ENCODE peak calls at places on chromosomes 11 and 22, in four cellular contexts. B is H1, Y is A549, Z is tibial nerve. R is an unnamed sample.

GRCh38 chr22:40044870-40045834 is 50.4 kb downstream of the FAM83F start:
- DNase-seq in B (no peak), Y (peak), Z (no peak), R (no peak)

GRCh38 chr22:42389137-42389536 is 43.1 kb downstream of the NFAM1 start:
- DNase-seq in B (no peak), Y (no peak), Z (no peak), R (no peak)

GRCh38 chr22:35552186-35552842 is 11.7 kb downstream of the RASD2 start:
- DNase-seq in B (no peak), Y (peak), Z (no peak), R (no peak)

GRCh38 chr11:130905512-130905911 is 10.8 kb downstream of the SNX19 start:
- DNase-seq in B (no peak), Y (no peak), Z (no peak), R (no peak)

GRCh38 chr11:19574916-19575315 is 137.7 kb upstream of the NAV2 start:
- DNase-seq in B (no peak), Y (no peak), Z (no peak), R (no peak)

GRCh38 chr11:128890543-128891409 is at the start of gene KCNJ5:
- DNase-seq in B (no peak), Y (peak), Z (no peak), R (no peak)

GRCh38 chr11:826836-827145 is 928 bp upstream of the CRACR2B start:
- DNase-seq in B (no peak), Y (no peak), Z (no peak), R (no peak)

GRCh38 chr11:18013790-18014507 is 1.1 kb upstream of the SERGEF start:
- DNase-seq in B (no peak), Y (peak), Z (no peak), R (no peak)

GRCh38 chr11:68271023-68271780 is 571 bp downstream of the C11orf24 start:
- DNase-seq in B (no peak), Y (peak), Z (no peak), R (no peak)

GRCh38 chr11:1946812-1947480 is at the start of gene MRPL23:
- DNase-seq in B (no peak), Y (no peak), Z (no peak), R (no peak)

GRCh38 chr11:100525197-100525596 is 161.9 kb upstream of the ARHGAP42 start:
- DNase-seq in B (no peak), Y (no peak), Z (no peak), R (no peak)

GRCh38 chr11:70551323-70552166 is 153.2 kb downstream of the CTTN start:
- DNase-seq in B (no peak), Y (no peak), Z (no peak), R (no peak)

GRCh38 chr11:75968021-75968685 is 153.1 kb downstream of the UVRAG start:
- DNase-seq in B (no peak), Y (no peak), Z (no peak), R (no peak)

GRCh38 chr11:113242767-113243397 is 71.5 kb upstream of the TTC12 start:
- DNase-seq in B (no peak), Y (no peak), Z (no peak), R (no peak)

GRCh38 chr11:14089690-14090462 is 127.4 kb downstream of the SPON1 start:
- DNase-seq in B (no peak), Y (no peak), Z (no peak), R (no peak)

GRCh38 chr11:106670069-106670468 is 348.2 kb downstream of the GUCY1A2 start:
- DNase-seq in B (peak), Y (no peak), Z (no peak), R (no peak)

GRCh38 chr11:20367313-20367948 is 3.9 kb downstream of the HTATIP2 start:
- DNase-seq in B (no peak), Y (peak), Z (no peak), R (no peak)

GRCh38 chr22:31218565-31219262 is 6.6 kb downstream of the LIMK2 start:
- DNase-seq in B (no peak), Y (no peak), Z (no peak), R (no peak)

GRCh38 chr11:113693030-113693429 is 13.1 kb downstream of the TMPRSS5 start:
- DNase-seq in B (no peak), Y (no peak), Z (no peak), R (no peak)

GRCh38 chr11:120597250-120597649 is 85.7 kb downstream of the GRIK4 start:
- DNase-seq in B (no peak), Y (no peak), Z (no peak), R (no peak)

GRCh38 chr22:32803020-32803758 is 1.7 kb downstream of the TIMP3 start:
- DNase-seq in B (no peak), Y (no peak), Z (no peak), R (no peak)

GRCh38 chr11:129896062-129896461 is 684 bp upstream of the NFRKB start:
- DNase-seq in B (no peak), Y (no peak), Z (no peak), R (no peak)

GRCh38 chr11:115279831-115280761 is 224.1 kb downstream of the CADM1 start:
- DNase-seq in B (no peak), Y (no peak), Z (no peak), R (no peak)

GRCh38 chr11:120539681-120540369 is 28.3 kb downstream of the GRIK4 start:
- DNase-seq in B (no peak), Y (no peak), Z (no peak), R (no peak)

GRCh38 chr11:128837627-128838026 is 29.5 kb downstream of the KCNJ1 start:
- DNase-seq in B (no peak), Y (no peak), Z (no peak), R (no peak)

GRCh38 chr11:35969089-35970046 is 25.5 kb downstream of the LDLRAD3 start:
- DNase-seq in B (no peak), Y (no peak), Z (no peak), R (no peak)

GRCh38 chr11:111360150-111361043 is 18.7 kb downstream of the POU2AF1 start:
- DNase-seq in B (no peak), Y (no peak), Z (no peak), R (peak)

GRCh38 chr11:117691501-117691900 is 105.5 kb downstream of the DSCAML1 start:
- DNase-seq in B (no peak), Y (no peak), Z (no peak), R (no peak)

GRCh38 chr22:37121887-37122591 is 12.5 kb upstream of the TMPRSS6 start:
- DNase-seq in B (no peak), Y (peak), Z (no peak), R (no peak)

GRCh38 chr22:17888855-17889254 is 114.6 kb upstream of the BID start:
- DNase-seq in B (no peak), Y (no peak), Z (no peak), R (no peak)

GRCh38 chr11:69391192-69392103 is 90.0 kb upstream of the LINC01488 start:
- DNase-seq in B (no peak), Y (no peak), Z (no peak), R (no peak)

GRCh38 chr11:6926208-6927029 is at the start of gene ZNF215:
- DNase-seq in B (peak), Y (peak), Z (peak), R (no peak)

GRCh38 chr11:65488273-65489058 is 10.4 kb upstream of the MALAT1 start:
- DNase-seq in B (no peak), Y (peak), Z (no peak), R (no peak)

GRCh38 chr11:65489061-65489705 is 9.7 kb upstream of the MALAT1 start:
- DNase-seq in B (no peak), Y (peak), Z (no peak), R (no peak)

GRCh38 chr11:65485820-65486219 is 13.0 kb upstream of the MALAT1 start:
- DNase-seq in B (no peak), Y (no peak), Z (no peak), R (no peak)

GRCh38 chr11:65486570-65487466 is 12.0 kb upstream of the MALAT1 start:
- DNase-seq in B (no peak), Y (no peak), Z (no peak), R (no peak)

GRCh38 chr11:65487467-65488272 is 11.2 kb upstream of the MALAT1 start:
- DNase-seq in B (peak), Y (peak), Z (peak), R (peak)
- TF ChIP-seq EP300 in B (no peak), Y (peak), Z (peak), R (no peak)

DNA sequence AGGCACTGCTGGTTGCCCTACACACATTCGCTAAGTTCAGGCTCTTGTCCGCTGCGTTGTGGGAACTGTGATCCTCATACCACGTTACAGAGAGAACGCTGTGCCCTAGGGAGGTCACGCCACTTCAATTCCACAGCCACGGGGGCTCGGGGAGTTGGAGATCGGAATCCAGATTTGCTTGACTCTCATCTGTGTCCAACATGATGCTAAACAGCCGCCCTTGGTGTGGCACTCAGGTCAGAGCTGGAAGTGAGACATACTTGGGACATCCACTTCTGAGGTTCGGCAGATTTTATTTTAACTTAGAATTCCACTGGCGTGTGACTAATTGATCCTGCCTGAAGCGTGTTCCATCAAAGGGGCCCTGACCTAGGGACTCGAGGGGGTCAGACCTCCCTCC is 41.7 kb downstream of the RIBC2 start:
- DNase-seq in B (no peak), Y (no peak), Z (no peak), R (no peak)
- H3K27ac ChIP-seq in B (no peak), Y (no peak), Z (no peak), R (no peak)

GRCh38 chr11:5719703-5720495 is 16.3 kb upstream of the OR56B1 start:
- DNase-seq in B (no peak), Y (no peak), Z (no peak), R (no peak)
- TF ChIP-seq EP300 in B (no peak), Y (no peak), Z (no peak), R (no peak)

GRCh38 chr11:121688860-121689614 is 236.3 kb upstream of the SORL1-AS1 start:
- DNase-seq in B (peak), Y (no peak), Z (no peak), R (peak)

GRCh38 chr11:121692236-121692635 is 239.5 kb upstream of the SORL1-AS1 start:
- DNase-seq in B (no peak), Y (no peak), Z (no peak), R (peak)

DNA sequence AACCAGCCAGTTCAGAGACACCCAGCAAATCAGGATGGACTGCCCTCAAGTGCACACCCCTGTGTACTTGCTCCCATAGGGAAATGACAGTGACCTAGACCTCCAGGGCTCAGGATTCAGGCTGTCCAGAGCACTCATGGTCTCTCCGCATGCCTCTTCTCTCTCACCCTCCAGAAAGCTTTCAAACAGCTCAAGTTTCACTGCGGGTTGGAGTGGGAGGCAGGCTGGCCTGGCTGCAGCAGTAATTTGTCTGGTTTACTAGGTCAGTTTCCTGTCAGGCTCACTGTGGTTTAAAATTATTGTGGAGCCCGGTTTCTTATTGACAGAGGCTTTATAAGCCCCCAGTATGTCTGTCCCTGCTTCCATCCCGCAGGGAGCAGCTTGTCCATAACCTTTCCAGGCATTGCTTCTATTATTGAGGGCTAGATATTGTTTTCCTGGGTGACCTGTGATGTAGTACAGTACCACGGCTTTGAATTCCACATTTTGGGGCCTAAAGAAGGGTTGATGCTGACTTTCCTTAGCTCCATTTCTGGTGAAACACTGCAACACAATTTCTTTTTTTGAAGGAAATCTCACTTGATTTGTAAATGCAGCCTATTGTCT is 235.3 kb upstream of the SORL1-AS1 start:
- DNase-seq in B (no peak), Y (no peak), Z (no peak), R (peak)
- H3K27ac ChIP-seq in B (no peak), Y (no peak), Z (no peak), R (peak)

R was measured in esophagus muscularis mucosa.